ENCODE peak calls at places on chromosomes 5 and 9, in four cellular contexts. U is IMR-90, F is GM12878, M is SK-N-SH. S is an unnamed sample.

GRCh38 chr9:19408316-19408692 is 505 bp upstream of the ACER2 start:
- DNase-seq in U (no peak), F (no peak), M (no peak), S (peak; percentile 14)

GRCh38 chr5:10856071-10856470 is 95.0 kb upstream of the DAP start:
- DNase-seq in U (no peak), F (no peak), M (no peak), S (no peak)

GRCh38 chr5:174751154-174751990 is 27.0 kb downstream of the MSX2 start:
- DNase-seq in U (no peak), F (no peak), M (peak; percentile 87), S (no peak)

GRCh38 chr9:38724749-38725148 is 4.8 kb upstream of the FAM240B start:
- DNase-seq in U (no peak), F (no peak), M (no peak), S (no peak)

GRCh38 chr5:15425802-15426201 is 74.2 kb upstream of the FBXL7 start:
- DNase-seq in U (no peak), F (no peak), M (no peak), S (no peak)

GRCh38 chr9:128886211-128886826 is 4.4 kb downstream of the LRRC8A start:
- DNase-seq in U (peak; percentile 43), F (no peak), M (no peak), S (peak; percentile 34)

GRCh38 chr5:95955996-95956899 is 5.4 kb downstream of the ELL2 start:
- DNase-seq in U (no peak), F (no peak), M (no peak), S (no peak)

GRCh38 chr9:129655142-129655541 is 10.3 kb upstream of the PRRX2 start:
- DNase-seq in U (no peak), F (no peak), M (no peak), S (no peak)

GRCh38 chr5:180174587-180174972 is 34.4 kb downstream of the RASGEF1C start:
- DNase-seq in U (no peak), F (no peak), M (no peak), S (no peak)

GRCh38 chr9:114003756-114004155 is 74.3 kb downstream of the AMBP start:
- DNase-seq in U (no peak), F (no peak), M (no peak), S (no peak)

GRCh38 chr9:123457586-123457985 is 101.6 kb downstream of the CRB2 start:
- DNase-seq in U (no peak), F (no peak), M (peak; percentile 39), S (no peak)

GRCh38 chr5:160315968-160316367 is 3.6 kb upstream of the CCNJL start:
- DNase-seq in U (peak; percentile 73), F (no peak), M (no peak), S (no peak)

GRCh38 chr5:43193171-43193951 is 1.3 kb downstream of the NIM1K start:
- DNase-seq in U (peak; percentile 94), F (no peak), M (peak; percentile 69), S (peak; percentile 53)

GRCh38 chr5:166369326-166369725 is 1922.1 kb upstream of the WWC1 start:
- DNase-seq in U (no peak), F (no peak), M (no peak), S (no peak)

GRCh38 chr5:96324708-96325107 is 108.3 kb downstream of the PCSK1 start:
- DNase-seq in U (peak; percentile 96), F (no peak), M (no peak), S (no peak)

GRCh38 chr9:96620832-96621269 is 1.2 kb upstream of the CDC14B start:
- DNase-seq in U (no peak), F (no peak), M (no peak), S (no peak)

DNA sequence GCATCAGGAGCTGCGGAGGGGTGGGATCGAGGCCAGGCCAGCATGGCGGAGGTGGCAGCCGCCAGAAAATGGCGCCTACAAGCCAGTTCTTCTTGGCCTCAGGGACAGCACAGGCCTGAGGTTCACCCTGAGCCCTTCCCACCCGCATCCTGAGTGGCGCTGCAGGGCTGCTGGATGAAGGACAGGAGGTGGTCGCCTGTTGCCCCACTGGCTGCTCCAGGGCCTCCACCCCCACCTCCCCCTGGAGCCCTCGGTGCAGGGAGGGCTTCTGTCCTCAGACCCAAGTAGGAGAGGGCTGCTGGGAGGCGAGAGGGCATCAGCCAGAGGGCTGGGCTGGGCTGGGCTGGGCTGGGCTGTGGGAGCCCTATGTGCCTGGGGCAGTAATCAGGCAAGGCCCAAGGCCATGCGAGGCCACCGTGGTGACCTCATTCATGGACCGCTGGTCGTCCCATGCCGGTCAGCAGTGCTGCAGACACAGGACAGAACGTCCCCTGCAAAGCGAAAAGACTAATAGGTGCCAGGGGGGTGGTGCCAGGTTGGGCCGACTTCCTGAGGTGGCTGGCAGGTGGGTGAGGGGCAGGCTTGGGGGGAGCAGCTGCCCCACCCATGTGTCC is 13.8 kb downstream of the GPSM1 start:
- DNase-seq in U (no peak), F (no peak), M (no peak), S (no peak)
- H3K9ac ChIP-seq in U (no peak overlapping the region), F (no peak overlapping the region), M (no peak overlapping the region), S (no peak overlapping the region)

GRCh38 chr5:136686192-136686872 is 321.0 kb upstream of the TRPC7 start:
- DNase-seq in U (peak; percentile 26), F (no peak), M (no peak), S (peak; percentile 8)
- TF ChIP-seq RCOR1 in U (no peak), F (no peak), M (no peak), S (no peak)

GRCh38 chr9:98057095-98057799 is 715 bp downstream of the NANS start:
- DNase-seq in U (peak; percentile 13), F (no peak), M (no peak), S (no peak)

GRCh38 chr9:98064623-98065392 is 8.3 kb downstream of the NANS start:
- DNase-seq in U (no peak), F (no peak), M (no peak), S (no peak)

GRCh38 chr9:98067184-98067583 is 10.7 kb downstream of the NANS start:
- DNase-seq in U (no peak), F (no peak), M (no peak), S (no peak)

GRCh38 chr9:98066235-98066634 is 9.7 kb downstream of the NANS start:
- DNase-seq in U (no peak), F (no peak), M (no peak), S (no peak)

GRCh38 chr9:98062161-98062560 is 5.6 kb downstream of the NANS start:
- DNase-seq in U (no peak), F (no peak), M (no peak), S (no peak)
- H3K9ac ChIP-seq in U (no peak overlapping the region), F (no peak overlapping the region), M (no peak overlapping the region), S (no peak overlapping the region)

DNA sequence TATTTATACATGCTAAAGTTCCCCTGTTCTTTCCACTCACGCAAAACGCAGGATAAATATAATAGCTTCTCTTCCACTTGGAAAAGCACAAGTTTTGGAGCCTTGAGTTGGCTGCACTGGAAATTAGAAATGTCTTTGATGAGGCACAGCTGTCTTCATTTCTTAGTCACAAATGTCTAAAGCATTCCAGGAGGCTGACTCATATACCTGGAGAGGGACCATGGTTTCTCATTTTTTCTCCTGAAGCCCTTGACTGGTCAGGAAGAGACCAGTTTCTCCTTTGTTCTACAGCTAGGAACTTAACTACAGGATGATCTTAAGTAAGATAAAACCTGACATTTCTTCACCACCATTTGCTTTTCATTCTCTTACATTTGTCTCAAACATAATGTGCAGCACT is 16.2 kb downstream of the MTX3 start:
- DNase-seq in U (peak; percentile 77), F (no peak), M (no peak), S (no peak)
- TF ChIP-seq RCOR1 in U (no peak), F (no peak), M (no peak), S (no peak)

GRCh38 chr9:121476156-121476555 is 23.5 kb downstream of the GGTA1 start:
- DNase-seq in U (no peak), F (no peak), M (no peak), S (no peak)

GRCh38 chr9:121472361-121472910 is 27.2 kb downstream of the GGTA1 start:
- DNase-seq in U (no peak), F (no peak), M (no peak), S (no peak)

GRCh38 chr9:121478816-121479676 is 20.6 kb downstream of the GGTA1 start:
- DNase-seq in U (no peak), F (no peak), M (no peak), S (no peak)

GRCh38 chr9:121473229-121473628 is 26.4 kb downstream of the GGTA1 start:
- DNase-seq in U (no peak), F (no peak), M (no peak), S (no peak)

GRCh38 chr9:121474225-121474947 is 25.3 kb downstream of the GGTA1 start:
- DNase-seq in U (no peak), F (no peak), M (no peak), S (no peak)
- H3K9ac ChIP-seq in U (no peak overlapping the region), F (no peak overlapping the region), M (no peak overlapping the region), S (no peak overlapping the region)

DNA sequence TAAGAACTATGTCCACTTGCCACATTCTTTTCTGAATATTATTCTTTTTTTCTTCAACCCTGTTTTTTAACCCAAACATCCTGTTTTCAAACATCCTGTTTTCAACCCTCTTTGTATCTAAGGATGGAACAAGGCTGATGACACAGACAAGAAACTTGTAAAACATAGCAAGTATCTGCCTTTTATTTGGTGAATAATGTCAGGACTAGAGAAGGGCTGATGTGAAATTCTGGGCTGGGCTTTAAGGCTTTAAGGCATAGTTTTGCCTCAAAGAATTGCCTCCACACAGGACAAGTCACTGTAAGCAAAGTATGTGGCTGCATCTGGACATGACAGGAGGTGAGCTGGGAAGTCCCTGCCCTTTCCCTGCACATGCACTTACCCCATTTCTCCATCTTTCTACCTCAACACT is 42.5 kb upstream of the RIC1 start:
- DNase-seq in U (peak; percentile 79), F (peak; percentile 88), M (no peak), S (no peak)
- TF ChIP-seq RCOR1 in U (no peak), F (no peak), M (no peak), S (no peak)

GRCh38 chr9:34331191-34331590 is 1.8 kb downstream of the NUDT2 start:
- DNase-seq in U (no peak), F (no peak), M (no peak), S (no peak)
- H3K9ac ChIP-seq in U (no peak overlapping the region), F (peak overlapping the region; percentile 9), M (no peak overlapping the region), S (no peak overlapping the region)

GRCh38 chr9:108537756-108538155 is 318.0 kb downstream of the ACTL7B start:
- DNase-seq in U (peak; percentile 16), F (no peak), M (no peak), S (no peak)
- TF ChIP-seq RCOR1 in U (no peak), F (no peak), M (no peak), S (no peak)

S was measured in K562.